ENCODE peak calls at places on chromosomes 3 and 15, in ten cellular contexts. U, N, I, S, Q, D, X, R, B and J are unnamed samples.

GRCh38 chr3:14862661-14863230 is 44.0 kb downstream of the FGD5 start:
- DNase-seq in S (no peak), D (no peak), Q (no peak), X (no peak), U (no peak), R (no peak), N (no peak), B (no peak), I (no peak), J (no peak)

GRCh38 chr3:134754768-134755559 is 40.1 kb upstream of the EPHB1 start:
- DNase-seq in B (peak), Q (peak), D (peak), R (peak), N (peak), X (no peak), S (no peak), U (peak), I (no peak), J (peak)

GRCh38 chr3:48016336-48016973 is at the start of gene MAP4:
- DNase-seq in N (no peak), I (no peak), X (no peak), R (no peak), D (peak), B (no peak), S (no peak), Q (peak), U (no peak), J (no peak)

GRCh38 chr15:100043069-100043641 is 298.6 kb downstream of the ADAMTS17 start:
- DNase-seq in S (no peak), U (no peak), N (no peak), B (no peak), Q (peak), I (peak), D (peak), R (no peak), X (no peak), J (no peak)

GRCh38 chr15:80776420-80777045 is 2.6 kb upstream of the CEMIP start:
- DNase-seq in R (peak), Q (peak), D (peak), N (peak), U (no peak), B (peak), I (peak), S (peak), X (peak), J (peak)

GRCh38 chr15:83379574-83379973 is 67.6 kb upstream of the SH3GL3 start:
- DNase-seq in B (no peak), U (no peak), R (no peak), N (no peak), S (no peak), Q (peak), I (no peak), D (peak), X (no peak), J (no peak)

GRCh38 chr3:29067014-29067413 is 213.9 kb upstream of the RBMS3 start:
- DNase-seq in N (no peak), I (no peak), X (no peak), R (no peak), U (no peak), D (peak), B (no peak), S (no peak), Q (peak), J (no peak)

GRCh38 chr3:174046311-174046710 is 648.8 kb downstream of the NLGN1 start:
- DNase-seq in B (no peak), X (no peak), I (no peak), N (no peak), Q (no peak), S (no peak), D (no peak), U (no peak), R (no peak), J (no peak)

GRCh38 chr3:177760803-177761202 is 563.5 kb upstream of the TBL1XR1 start:
- DNase-seq in D (no peak), R (no peak), I (no peak), S (no peak), B (no peak), X (no peak), U (peak), N (no peak), Q (no peak), J (no peak)

GRCh38 chr3:123757281-123757940 is 126.7 kb downstream of the MYLK start:
- DNase-seq in N (no peak), D (no peak), U (no peak), Q (no peak), B (no peak), X (no peak), S (peak), R (no peak), I (peak), J (no peak)

GRCh38 chr3:147513785-147514184 is 104.6 kb downstream of the ZIC1 start:
- DNase-seq in I (no peak), R (no peak), Q (no peak), S (no peak), D (no peak), U (no peak), B (no peak), X (no peak), N (no peak), J (no peak)

GRCh38 chr15:33679065-33679464 is 289.2 kb upstream of the CHRM5 start:
- DNase-seq in U (no peak), Q (no peak), X (no peak), N (no peak), I (no peak), B (no peak), R (no peak), S (no peak), D (peak), J (no peak)

GRCh38 chr15:30990451-30991300 is 752 bp downstream of the MTMR10 start:
- DNase-seq in R (no peak), B (no peak), X (no peak), U (no peak), I (no peak), N (no peak), Q (no peak), S (no peak), D (peak), J (no peak)

GRCh38 chr3:25027639-25028038 is 400.4 kb upstream of the RARB start:
- DNase-seq in I (no peak), N (no peak), X (no peak), U (no peak), R (no peak), D (no peak), B (no peak), S (no peak), Q (no peak), J (no peak)

GRCh38 chr15:70264738-70265465 is 167.2 kb upstream of the TLE3 start:
- DNase-seq in R (no peak), I (no peak), N (no peak), D (no peak), U (no peak), X (no peak), B (no peak), S (no peak), Q (no peak), J (no peak)

GRCh38 chr3:162973518-162973917 is 1476.9 kb downstream of the OTOL1 start:
- DNase-seq in U (no peak), N (no peak), X (no peak), B (no peak), R (no peak), D (no peak), Q (no peak), I (no peak), S (no peak), J (no peak)

GRCh38 chr3:1275495-1275894 is 182.7 kb downstream of the CNTN6 start:
- DNase-seq in U (no peak), R (no peak), I (no peak), N (peak), X (no peak), D (peak), Q (peak), S (no peak), B (no peak), J (no peak)
- TF ChIP-seq CTCF in U (no peak), R (peak), I (no peak), N (peak), X (no peak), D (peak), Q (no peak), S (no peak), B (peak), J (no peak)

DNA sequence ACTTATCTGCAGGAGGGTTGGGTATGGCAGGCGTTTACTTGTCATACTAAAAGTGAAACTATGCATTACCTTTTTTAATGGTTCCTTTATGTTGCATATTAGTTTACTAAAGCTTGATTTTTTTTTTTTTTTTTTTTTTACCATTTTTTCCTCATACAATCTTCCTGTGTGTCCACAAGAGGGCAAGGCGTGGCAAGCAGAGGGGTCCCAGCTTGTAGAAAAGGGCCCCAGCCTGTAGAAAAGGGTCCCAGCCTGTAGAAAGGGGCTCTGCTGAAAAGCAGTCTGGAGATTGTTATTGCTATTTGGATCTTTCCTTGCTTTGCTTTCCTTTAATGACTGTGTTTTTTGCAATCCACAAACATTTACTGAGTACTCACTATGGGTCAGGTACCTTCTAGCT is 21.9 kb downstream of the MKRN2 start:
- DNase-seq in R (no peak), D (no peak), U (no peak), X (no peak), B (no peak), Q (no peak), I (no peak), N (no peak), S (no peak), J (no peak)
- TF ChIP-seq CTCF in R (peak), D (peak), U (no peak), X (peak), B (no peak), Q (peak), I (no peak), N (no peak), S (no peak), J (no peak)

GRCh38 chr3:32877598-32877997 is 59.8 kb downstream of the TRIM71 start:
- DNase-seq in N (no peak), U (no peak), B (no peak), S (no peak), I (no peak), X (no peak), Q (no peak), R (no peak), D (no peak), J (no peak)

GRCh38 chr3:32872487-32873382 is 54.9 kb downstream of the TRIM71 start:
- DNase-seq in D (peak), U (no peak), Q (no peak), S (no peak), R (no peak), B (no peak), N (no peak), X (no peak), I (peak), J (no peak)

GRCh38 chr3:32876920-32877319 is 59.1 kb downstream of the TRIM71 start:
- DNase-seq in S (no peak), X (no peak), Q (no peak), U (no peak), N (no peak), D (no peak), R (no peak), I (no peak), B (no peak), J (no peak)

GRCh38 chr3:32870373-32871091 is 52.7 kb downstream of the TRIM71 start:
- DNase-seq in S (no peak), X (no peak), B (no peak), D (no peak), R (no peak), Q (no peak), I (no peak), N (no peak), U (no peak), J (no peak)

GRCh38 chr3:32873491-32874130 is 55.8 kb downstream of the TRIM71 start:
- DNase-seq in X (no peak), S (no peak), R (no peak), I (no peak), N (no peak), U (no peak), D (no peak), Q (no peak), B (no peak), J (no peak)
- TF ChIP-seq CTCF in X (no peak), S (no peak), R (no peak), I (no peak), N (no peak), U (no peak), D (no peak), Q (no peak), B (no peak), J (no peak)

GRCh38 chr15:41810651-41811431 is 17.1 kb upstream of the JMJD7 start:
- DNase-seq in R (no peak), N (no peak), D (no peak), I (no peak), S (no peak), Q (no peak), X (no peak), B (no peak), U (no peak), J (no peak)
- TF ChIP-seq CTCF in R (no peak), N (no peak), D (no peak), I (no peak), S (no peak), Q (no peak), X (no peak), B (no peak), U (no peak), J (no peak)

GRCh38 chr3:8646313-8646938 is 1.8 kb upstream of the SSUH2 start:
- DNase-seq in U (no peak), D (no peak), B (no peak), Q (no peak), S (no peak), N (no peak), X (no peak), R (no peak), I (no peak), J (no peak)

GRCh38 chr3:8648873-8649741 is 4.5 kb upstream of the SSUH2 start:
- DNase-seq in R (no peak), U (no peak), S (no peak), X (no peak), I (no peak), D (no peak), N (no peak), B (no peak), Q (no peak), J (no peak)

GRCh38 chr3:8649757-8650156 is 5.2 kb upstream of the SSUH2 start:
- DNase-seq in U (no peak), X (no peak), I (no peak), N (no peak), S (no peak), R (no peak), B (no peak), Q (no peak), D (no peak), J (no peak)

GRCh38 chr3:8645717-8646116 is 1.1 kb upstream of the SSUH2 start:
- DNase-seq in U (no peak), I (no peak), X (no peak), N (no peak), S (no peak), D (no peak), B (no peak), R (no peak), Q (no peak), J (no peak)

DNA sequence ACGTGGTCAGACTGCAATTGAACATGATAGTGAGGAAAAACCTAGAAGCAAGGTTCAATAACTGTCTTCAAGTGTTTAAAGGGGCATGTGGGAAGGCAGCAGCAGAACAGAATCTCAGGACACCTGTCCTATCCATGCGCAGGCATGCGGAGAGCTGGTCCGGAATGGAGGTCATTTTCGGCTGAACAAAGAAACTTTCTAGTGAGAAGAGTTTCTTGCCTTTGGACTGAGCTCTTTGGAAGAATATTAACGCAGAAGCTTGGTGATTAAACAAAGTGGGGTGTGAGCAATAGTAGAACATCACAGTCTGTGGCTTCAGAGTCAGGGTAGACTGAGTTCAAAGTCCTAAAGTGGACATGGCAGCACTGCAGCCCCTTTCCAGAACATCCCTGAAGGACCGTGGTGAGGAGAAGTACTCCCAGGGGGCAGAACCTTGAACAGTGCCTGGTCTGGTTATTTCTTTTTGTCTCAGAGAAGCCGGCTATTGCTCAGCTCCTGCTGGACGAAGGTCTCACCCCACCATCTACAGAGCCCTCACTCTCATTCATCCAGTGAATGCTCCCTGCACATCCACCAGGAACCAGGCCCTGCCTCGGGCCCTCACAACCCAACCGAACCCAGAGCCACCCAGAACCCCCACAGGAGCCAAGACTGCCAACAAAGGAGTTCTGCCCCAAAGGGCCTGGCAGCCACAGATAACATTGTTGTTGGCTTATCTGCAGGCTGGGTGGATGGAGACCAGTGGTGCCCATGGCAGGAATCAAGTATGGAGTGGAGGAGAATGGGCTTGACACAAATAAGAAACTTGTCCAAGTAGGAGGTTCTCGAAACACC is 2.8 kb upstream of the SSUH2 start:
- DNase-seq in Q (no peak), X (no peak), I (no peak), D (no peak), R (no peak), U (no peak), B (no peak), N (no peak), S (no peak), J (no peak)
- TF ChIP-seq CTCF in Q (no peak), X (no peak), I (no peak), D (no peak), R (no peak), U (no peak), B (no peak), N (no peak), S (no peak), J (no peak)

DNA sequence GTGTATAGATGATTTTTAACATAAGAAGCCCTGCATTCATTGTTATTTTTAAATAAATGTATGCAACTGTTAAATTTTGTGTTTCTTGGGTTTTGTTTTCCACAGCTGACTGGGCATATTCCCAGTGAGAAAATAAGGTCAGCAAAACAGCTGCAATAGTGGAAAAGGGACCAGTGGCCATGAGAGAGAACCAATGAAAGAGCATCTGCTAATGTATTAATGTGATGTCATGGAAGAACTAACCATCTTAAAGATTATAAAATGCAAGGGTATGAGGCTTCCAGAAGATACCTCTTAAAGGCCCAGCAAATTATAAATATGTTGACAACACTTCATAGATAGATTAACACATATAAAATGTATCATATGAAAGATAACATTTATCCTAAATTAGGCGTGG is 31.0 kb upstream of the KBTBD12 start:
- DNase-seq in I (no peak), R (no peak), D (no peak), N (no peak), X (no peak), S (no peak), Q (no peak), U (no peak), B (no peak), J (no peak)
- TF ChIP-seq CTCF in I (no peak), R (no peak), D (no peak), N (no peak), X (no peak), S (no peak), Q (no peak), U (no peak), B (no peak), J (no peak)